ENCODE peak calls at places on chromosomes 4 and X, in five cellular contexts. Q is choroid plexus epithelial cell, F is nephron progenitor cell, K is body of pancreas, T is WTC11. R is an unnamed sample.

GRCh38 chr4:140738111-140738510 is 18.1 kb downstream of the TBC1D9 start:
- DNase-seq in Q (no peak), F (no peak), K (no peak), T (no peak), R (no peak)

GRCh38 chr4:99490286-99490685 is 20.5 kb upstream of the C4orf17 start:
- DNase-seq in Q (no peak), F (no peak), K (no peak), T (no peak), R (no peak)

GRCh38 chrX:34972206-34972605 is 29.6 kb downstream of the FAM47B start:
- DNase-seq in Q (no peak), F (no peak), K (no peak), T (no peak), R (no peak)

GRCh38 chr4:185991750-185992149 is 77.2 kb upstream of the TLR3 start:
- DNase-seq in Q (no peak), F (no peak), K (no peak), T (no peak), R (no peak)

GRCh38 chr4:176778491-176778890 is 14.2 kb downstream of the VEGFC start:
- DNase-seq in Q (peak), F (no peak), K (no peak), T (no peak), R (no peak)

GRCh38 chr4:2786152-2786671 is 6.7 kb upstream of the SH3BP2 start:
- DNase-seq in Q (no peak), F (no peak), K (no peak), T (no peak), R (no peak)

GRCh38 chr4:55993994-55994657 is 45.4 kb downstream of the CEP135 start:
- DNase-seq in Q (no peak), F (no peak), K (no peak), T (no peak), R (no peak)

GRCh38 chrX:132488819-132489255 is at the start of gene MBNL3:
- DNase-seq in Q (peak), F (peak), K (peak), T (peak), R (peak)

GRCh38 chr4:17166954-17167353 is 268.5 kb upstream of the LDB2 start:
- DNase-seq in Q (peak), F (no peak), K (no peak), T (no peak), R (no peak)

GRCh38 chrX:116272881-116273280 is 102.3 kb downstream of the AGTR2 start:
- DNase-seq in Q (peak), F (no peak), K (no peak), T (no peak), R (no peak)

GRCh38 chr4:26441110-26441509 is 49.2 kb downstream of the CCKAR start:
- DNase-seq in Q (peak), F (no peak), K (peak), T (no peak), R (no peak)

GRCh38 chr4:140238353-140239041 is 84.5 kb upstream of the MAML3 start:
- DNase-seq in Q (peak), F (peak), K (peak), T (peak), R (no peak)

GRCh38 chrX:38864165-38864564 is 62.9 kb downstream of the MID1IP1 start:
- DNase-seq in Q (peak), F (no peak), K (no peak), T (no peak), R (no peak)

GRCh38 chrX:11952176-11952720 is 186.0 kb upstream of the FRMPD4 start:
- DNase-seq in Q (peak), F (no peak), K (no peak), T (no peak), R (no peak)

GRCh38 chrX:115642895-115643530 is 82.0 kb downstream of the PLS3 start:
- DNase-seq in Q (peak), F (peak), K (peak), T (peak), R (peak)

GRCh38 chrX:19541196-19541595 is 25.9 kb upstream of the MAP3K15 start:
- DNase-seq in Q (no peak), F (no peak), K (no peak), T (no peak), R (no peak)

GRCh38 chr4:163603246-163603645 is 108.8 kb downstream of the TMA16 start:
- DNase-seq in Q (peak), F (no peak), K (no peak), T (no peak), R (no peak)

DNA sequence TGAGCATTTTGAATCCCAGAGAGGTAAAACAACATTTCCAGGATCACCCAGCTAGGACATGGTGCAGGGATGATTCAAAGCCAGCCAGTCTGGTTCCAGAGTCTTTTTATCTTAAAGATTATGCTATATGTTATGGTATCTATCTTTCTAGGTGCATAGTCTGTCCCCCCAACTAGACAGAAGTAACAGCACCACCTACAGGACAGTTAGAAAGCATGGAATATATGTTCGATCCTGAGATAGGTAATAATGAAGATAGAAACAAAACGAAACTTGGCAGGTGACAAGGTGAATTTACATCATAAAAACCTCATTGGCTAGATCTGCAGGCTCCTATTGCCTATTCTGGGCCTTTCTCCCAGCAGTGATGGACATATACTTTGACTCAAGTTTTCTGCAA is 723.2 kb downstream of the SMARCA1 start:
- DNase-seq in Q (peak), F (no peak), K (no peak), T (no peak), R (no peak)
- TF ChIP-seq CTCF in Q (no peak), F (no peak), K (no peak), T (peak), R (peak)

DNA sequence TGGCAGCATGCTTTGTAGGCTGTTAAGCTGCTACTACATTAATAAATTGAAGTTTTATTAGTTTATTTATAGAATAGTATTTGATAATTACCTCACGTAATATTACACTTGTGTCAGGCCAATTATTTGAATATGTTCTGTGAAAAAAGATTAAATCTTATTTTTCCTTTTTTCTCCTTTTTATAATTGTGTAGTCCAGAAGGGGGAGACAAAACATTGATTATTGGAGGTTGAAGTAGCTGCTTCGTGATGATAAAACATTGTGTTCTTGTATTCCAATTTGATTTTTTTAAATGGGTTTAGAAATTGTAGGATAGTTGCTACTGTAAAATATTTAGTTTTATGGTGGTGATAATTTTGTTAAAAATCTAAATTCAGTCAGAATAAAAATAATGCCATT is 85.7 kb downstream of the DIAPH2 start:
- DNase-seq in Q (peak), F (no peak), K (no peak), T (no peak), R (no peak)
- TF ChIP-seq CTCF in Q (peak), F (peak), K (no peak), T (no peak), R (peak)

DNA sequence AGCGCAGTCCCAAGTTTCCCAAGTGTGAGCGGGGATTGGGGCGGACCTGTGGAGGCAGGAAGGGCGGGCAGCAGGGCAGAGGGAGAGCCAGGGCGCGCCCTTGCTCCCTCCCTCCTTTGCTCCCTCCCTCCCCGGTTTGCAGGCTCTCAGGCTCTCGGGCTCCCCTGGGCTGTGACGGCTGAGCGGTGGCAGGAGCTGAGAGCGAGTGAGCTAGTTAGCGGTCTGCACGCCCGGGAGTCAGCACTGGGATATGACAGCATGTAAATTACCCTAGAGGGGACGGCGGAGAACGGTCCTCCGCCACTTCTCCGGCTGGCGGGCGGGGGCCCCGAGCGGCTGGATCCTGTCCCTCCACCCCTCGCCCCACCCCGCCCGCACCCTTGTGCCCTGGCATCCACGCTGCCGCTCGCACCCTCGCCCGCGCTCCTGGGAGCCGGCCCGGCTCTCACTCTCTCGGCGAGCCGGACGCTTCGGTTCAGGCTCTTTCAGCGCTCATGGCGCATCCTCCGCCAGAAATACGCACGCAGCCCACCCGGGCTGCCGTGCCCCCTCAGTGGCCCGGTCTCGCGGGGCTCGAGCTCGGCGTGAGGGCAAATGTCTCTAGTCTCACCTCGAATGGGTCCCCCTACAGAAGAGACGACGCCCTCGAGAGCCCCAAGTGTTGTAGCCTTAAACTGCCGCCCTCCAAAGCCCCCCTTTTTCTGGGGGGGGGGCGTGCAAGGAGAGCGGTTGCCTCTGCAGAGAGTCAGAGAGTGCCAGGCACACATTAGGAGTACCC is at the start of gene TSC22D3:
- DNase-seq in Q (peak), F (peak), K (peak), T (peak), R (peak)
- TF ChIP-seq CTCF in Q (no peak), F (no peak), K (no peak), T (no peak), R (no peak)

GRCh38 chrX:71910526-71911022 is at the start of gene NHSL2:
- DNase-seq in Q (no peak), F (peak), K (no peak), T (peak), R (no peak)

GRCh38 chrX:71911731-71912050 is 1.0 kb downstream of the NHSL2 start:
- DNase-seq in Q (no peak), F (peak), K (no peak), T (no peak), R (no peak)

GRCh38 chrX:71909956-71910355 is 689 bp upstream of the NHSL2 start:
- DNase-seq in Q (peak), F (peak), K (no peak), T (peak), R (no peak)

GRCh38 chrX:71912156-71912555 is 1.5 kb downstream of the NHSL2 start:
- DNase-seq in Q (no peak), F (no peak), K (no peak), T (no peak), R (no peak)

GRCh38 chrX:71911023-71911730 is 532 bp downstream of the NHSL2 start:
- DNase-seq in Q (no peak), F (peak), K (no peak), T (peak), R (peak)
- TF ChIP-seq CTCF in Q (peak), F (peak), K (no peak), T (no peak), R (peak)